ENCODE peak calls at places on chromosome 22, in seven cellular contexts. W is HS-27A, H is SW480, N is fibroblast of mammary gland, V is NCI-H460, X is AG20443, Z is AML-193. D is an unnamed sample.

GRCh38 chr22:20062766-20063083 is 17.3 kb upstream of the DGCR8 start:
- DNase-seq in W (no peak), X (no peak), Z (no peak), N (peak), V (no peak), H (peak), D (no peak)

GRCh38 chr22:49852898-49853894 is at the start of gene ZBED4:
- DNase-seq in Z (peak), W (peak), X (peak), N (peak), V (peak), H (peak), D (peak)

GRCh38 chr22:19872779-19873137 is 18.1 kb upstream of the GNB1L start:
- DNase-seq in V (no peak), H (no peak), Z (no peak), W (no peak), X (no peak), N (no peak), D (no peak)

GRCh38 chr22:49609207-49609876 is 218.3 kb downstream of the BRD1 start:
- DNase-seq in N (no peak), W (no peak), X (no peak), H (no peak), Z (no peak), V (no peak), D (no peak)

GRCh38 chr22:50425179-50425916 is 49.5 kb downstream of the SBF1 start:
- DNase-seq in W (no peak), Z (no peak), N (no peak), H (no peak), X (no peak), V (no peak), D (no peak)

GRCh38 chr22:48757581-48757980 is 1070.1 kb downstream of the BRD1 start:
- DNase-seq in V (no peak), H (no peak), X (no peak), Z (no peak), N (no peak), W (no peak), D (no peak)

GRCh38 chr22:20239063-20239950 is 28.8 kb downstream of the RTN4R start:
- DNase-seq in X (peak), Z (no peak), W (no peak), H (no peak), N (peak), V (no peak), D (peak)

GRCh38 chr22:37647928-37648327 is 8.5 kb downstream of the SH3BP1 start:
- DNase-seq in N (no peak), W (no peak), V (no peak), X (no peak), Z (no peak), H (no peak), D (no peak)

GRCh38 chr22:41831383-41831782 is 1.5 kb upstream of the SREBF2 start:
- DNase-seq in H (no peak), W (no peak), X (no peak), Z (peak), V (no peak), N (peak), D (no peak)

GRCh38 chr22:43401661-43402060 is 10.2 kb upstream of the MPPED1 start:
- DNase-seq in N (no peak), Z (no peak), H (no peak), V (no peak), W (no peak), X (no peak), D (no peak)

GRCh38 chr22:39959640-39960447 is at the start of gene TMA7B:
- DNase-seq in W (peak), X (peak), H (peak), N (peak), Z (peak), V (no peak), D (peak)

GRCh38 chr22:39173050-39173706 is 20.7 kb upstream of the CBX7 start:
- DNase-seq in W (no peak), N (no peak), H (no peak), Z (no peak), X (no peak), V (no peak), D (no peak)

GRCh38 chr22:35349704-35350538 is 31.0 kb upstream of the HMOX1 start:
- DNase-seq in Z (no peak), V (no peak), X (peak), H (no peak), N (no peak), W (no peak), D (no peak)

GRCh38 chr22:28674121-28674563 is 5.5 kb downstream of the TTC28 start:
- DNase-seq in H (peak), N (peak), W (peak), V (no peak), X (peak), Z (peak), D (no peak)

D was measured in hepatic stellate cell.